ENCODE peak calls at places on chromosomes 4 and X, in six cellular contexts. One of them, this sample, is unnamed.
A peak's percentile ranks its signal among the peaks of the same experiment; 100 is the strongest.

GRCh38 chr4:86033171-86033570 is 326.7 kb downstream of the MAPK10 start:
- DNase-seq in left colon: no peak
- DNase-seq in T-helper 1 cell: no peak
- DNase-seq in occipital lobe: peak; percentile 28
- DNase-seq in foreskin fibroblast: peak; percentile 42
- DNase-seq in CD4-positive, alpha-beta T cell: no peak
- DNase-seq in this sample: no peak

GRCh38 chr4:152508386-152508785 is 27.5 kb downstream of the FBXW7 start:
- DNase-seq in left colon: no peak
- DNase-seq in T-helper 1 cell: no peak
- DNase-seq in occipital lobe: no peak
- DNase-seq in foreskin fibroblast: no peak
- DNase-seq in CD4-positive, alpha-beta T cell: no peak
- DNase-seq in this sample: no peak

GRCh38 chrX:133676344-133677122 is 261.2 kb upstream of the GPC4 start:
- DNase-seq in left colon: peak; percentile 50
- DNase-seq in T-helper 1 cell: no peak
- DNase-seq in occipital lobe: no peak
- DNase-seq in foreskin fibroblast: no peak
- DNase-seq in CD4-positive, alpha-beta T cell: no peak
- DNase-seq in this sample: peak; percentile 71

GRCh38 chrX:16712116-16712824 is at the start of gene CTPS2:
- DNase-seq in left colon: peak; percentile 74
- DNase-seq in T-helper 1 cell: peak; percentile 11
- DNase-seq in occipital lobe: peak; percentile 5
- DNase-seq in foreskin fibroblast: peak; percentile 54
- DNase-seq in CD4-positive, alpha-beta T cell: peak; percentile 11
- DNase-seq in this sample: peak; percentile 74

GRCh38 chr4:53459548-53459947 is 82.1 kb downstream of the FIP1L1 start:
- DNase-seq in left colon: no peak
- DNase-seq in T-helper 1 cell: no peak
- DNase-seq in occipital lobe: no peak
- DNase-seq in foreskin fibroblast: peak; percentile 22
- DNase-seq in CD4-positive, alpha-beta T cell: no peak
- DNase-seq in this sample: no peak

GRCh38 chr4:8732681-8733243 is 138.9 kb downstream of the HMX1 start:
- DNase-seq in left colon: no peak
- DNase-seq in T-helper 1 cell: no peak
- DNase-seq in occipital lobe: no peak
- DNase-seq in foreskin fibroblast: no peak
- DNase-seq in CD4-positive, alpha-beta T cell: no peak
- DNase-seq in this sample: no peak

GRCh38 chr4:121758896-121759568 is 5.9 kb downstream of the SMIM43 start:
- DNase-seq in left colon: no peak
- DNase-seq in T-helper 1 cell: no peak
- DNase-seq in occipital lobe: no peak
- DNase-seq in foreskin fibroblast: no peak
- DNase-seq in CD4-positive, alpha-beta T cell: no peak
- DNase-seq in this sample: no peak

GRCh38 chr4:156945532-156945931 is 26.1 kb downstream of the PDGFC start:
- DNase-seq in left colon: no peak
- DNase-seq in T-helper 1 cell: no peak
- DNase-seq in occipital lobe: no peak
- DNase-seq in foreskin fibroblast: no peak
- DNase-seq in CD4-positive, alpha-beta T cell: no peak
- DNase-seq in this sample: no peak

GRCh38 chr4:155530857-155531256 is 135.8 kb upstream of the GUCY1A1 start:
- DNase-seq in left colon: no peak
- DNase-seq in T-helper 1 cell: no peak
- DNase-seq in occipital lobe: no peak
- DNase-seq in foreskin fibroblast: no peak
- DNase-seq in CD4-positive, alpha-beta T cell: no peak
- DNase-seq in this sample: no peak

GRCh38 chrX:24395775-24396174 is 35.3 kb downstream of the SUPT20HL1 start:
- DNase-seq in left colon: no peak
- DNase-seq in T-helper 1 cell: peak; percentile 8
- DNase-seq in occipital lobe: no peak
- DNase-seq in foreskin fibroblast: peak; percentile 52
- DNase-seq in CD4-positive, alpha-beta T cell: peak; percentile 27
- DNase-seq in this sample: peak; percentile 53

GRCh38 chrX:6793000-6793399 is 258.1 kb upstream of the VCX3A start:
- DNase-seq in left colon: no peak
- DNase-seq in T-helper 1 cell: no peak
- DNase-seq in occipital lobe: no peak
- DNase-seq in foreskin fibroblast: no peak
- DNase-seq in CD4-positive, alpha-beta T cell: no peak
- DNase-seq in this sample: no peak

GRCh38 chr4:67229148-67229547 is 316.2 kb downstream of the CENPC start:
- DNase-seq in left colon: no peak
- DNase-seq in T-helper 1 cell: no peak
- DNase-seq in occipital lobe: no peak
- DNase-seq in foreskin fibroblast: no peak
- DNase-seq in CD4-positive, alpha-beta T cell: no peak
- DNase-seq in this sample: no peak

GRCh38 chr4:87047281-87047798 is 112.5 kb downstream of the AFF1 start:
- DNase-seq in left colon: no peak
- DNase-seq in T-helper 1 cell: no peak
- DNase-seq in occipital lobe: no peak
- DNase-seq in foreskin fibroblast: no peak
- DNase-seq in CD4-positive, alpha-beta T cell: no peak
- DNase-seq in this sample: no peak

GRCh38 chr4:19262467-19262866 is 989.2 kb upstream of the SLIT2 start:
- DNase-seq in left colon: no peak
- DNase-seq in T-helper 1 cell: no peak
- DNase-seq in occipital lobe: no peak
- DNase-seq in foreskin fibroblast: peak; percentile 2
- DNase-seq in CD4-positive, alpha-beta T cell: no peak
- DNase-seq in this sample: no peak

GRCh38 chrX:56994375-56995270 is 718 bp downstream of the SPIN3 start:
- DNase-seq in left colon: no peak
- DNase-seq in T-helper 1 cell: no peak
- DNase-seq in occipital lobe: peak; percentile 0
- DNase-seq in foreskin fibroblast: peak; percentile 1
- DNase-seq in CD4-positive, alpha-beta T cell: no peak
- DNase-seq in this sample: no peak

GRCh38 chrX:65658229-65658628 is 9.2 kb upstream of the MSN start:
- DNase-seq in left colon: no peak
- DNase-seq in T-helper 1 cell: no peak
- DNase-seq in occipital lobe: no peak
- DNase-seq in foreskin fibroblast: no peak
- DNase-seq in CD4-positive, alpha-beta T cell: no peak
- DNase-seq in this sample: no peak

GRCh38 chrX:135572436-135572835 is 52.0 kb downstream of the INTS6L start:
- DNase-seq in left colon: no peak
- DNase-seq in T-helper 1 cell: no peak
- DNase-seq in occipital lobe: no peak
- DNase-seq in foreskin fibroblast: no peak
- DNase-seq in CD4-positive, alpha-beta T cell: no peak
- DNase-seq in this sample: no peak

GRCh38 chrX:74535633-74536141 is 78.7 kb downstream of the RLIM start:
- DNase-seq in left colon: peak; percentile 73
- DNase-seq in T-helper 1 cell: peak; percentile 9
- DNase-seq in occipital lobe: peak; percentile 26
- DNase-seq in foreskin fibroblast: peak; percentile 59
- DNase-seq in CD4-positive, alpha-beta T cell: no peak
- DNase-seq in this sample: peak; percentile 80

GRCh38 chrX:121169099-121170035 is 122.0 kb downstream of the GLUD2 start:
- DNase-seq in left colon: no peak
- DNase-seq in T-helper 1 cell: no peak
- DNase-seq in occipital lobe: no peak
- DNase-seq in foreskin fibroblast: no peak
- DNase-seq in CD4-positive, alpha-beta T cell: no peak
- DNase-seq in this sample: no peak

GRCh38 chr4:165580379-165580905 is 201.6 kb downstream of the CPE start:
- DNase-seq in left colon: no peak
- DNase-seq in T-helper 1 cell: no peak
- DNase-seq in occipital lobe: no peak
- DNase-seq in foreskin fibroblast: peak; percentile 78
- DNase-seq in CD4-positive, alpha-beta T cell: no peak
- DNase-seq in this sample: no peak

GRCh38 chr4:10461091-10461849 is 4.0 kb upstream of the ZNF518B start:
- DNase-seq in left colon: peak; percentile 59
- DNase-seq in T-helper 1 cell: peak; percentile 74
- DNase-seq in occipital lobe: no peak
- DNase-seq in foreskin fibroblast: peak; percentile 50
- DNase-seq in CD4-positive, alpha-beta T cell: peak; percentile 52
- DNase-seq in this sample: peak; percentile 60

GRCh38 chr4:169383724-169384123 is 113.0 kb upstream of the SH3RF1 start:
- DNase-seq in left colon: no peak
- DNase-seq in T-helper 1 cell: no peak
- DNase-seq in occipital lobe: no peak
- DNase-seq in foreskin fibroblast: peak; percentile 75
- DNase-seq in CD4-positive, alpha-beta T cell: no peak
- DNase-seq in this sample: no peak

GRCh38 chr4:4217123-4217522 is 9.6 kb downstream of the OTOP1 start:
- DNase-seq in left colon: no peak
- DNase-seq in T-helper 1 cell: no peak
- DNase-seq in occipital lobe: no peak
- DNase-seq in foreskin fibroblast: no peak
- DNase-seq in CD4-positive, alpha-beta T cell: no peak
- DNase-seq in this sample: no peak

GRCh38 chrX:8042304-8042703 is 115.1 kb upstream of the PNPLA4 start:
- DNase-seq in left colon: no peak
- DNase-seq in T-helper 1 cell: no peak
- DNase-seq in occipital lobe: no peak
- DNase-seq in foreskin fibroblast: no peak
- DNase-seq in CD4-positive, alpha-beta T cell: no peak
- DNase-seq in this sample: no peak

GRCh38 chrX:55026840-55027239 is 3.9 kb downstream of the ALAS2 start:
- DNase-seq in left colon: no peak
- DNase-seq in T-helper 1 cell: no peak
- DNase-seq in occipital lobe: no peak
- DNase-seq in foreskin fibroblast: no peak
- DNase-seq in CD4-positive, alpha-beta T cell: no peak
- DNase-seq in this sample: no peak

This sample was measured in colonic mucosa.